ENCODE peak calls at places on chromosomes 4 and X, in seven cellular contexts. L is A172; C is lung microvascular endothelial cell; Y is mammary epithelial cell; B is naive thymus-derived CD4-positive, alpha-beta T cell; G is cardiac fibroblast; O is IMR-90. T is an unnamed sample.

GRCh38 chr4:113024373-113024772 is 25.1 kb upstream of the ANK2 start:
- DNase-seq in L (no peak), C (no peak), Y (no peak), B (no peak), G (peak; percentile 12), O (no peak), T (no peak)

GRCh38 chr4:184795214-184795844 is 30.4 kb downstream of the ACSL1 start:
- DNase-seq in L (no peak), C (peak; percentile 82), Y (no peak), B (no peak), G (peak; percentile 14), O (no peak), T (no peak)

GRCh38 chrX:96685205-96686099 is 810 bp downstream of the DIAPH2 start:
- DNase-seq in L (peak; percentile 2), C (peak; percentile 33), Y (peak; percentile 48), B (peak; percentile 9), G (peak; percentile 64), O (peak; percentile 55), T (peak; percentile 57)

GRCh38 chr4:61068745-61069144 is 131.4 kb upstream of the ADGRL3 start:
- DNase-seq in L (peak; percentile 62), C (no peak), Y (peak; percentile 32), B (no peak), G (peak; percentile 65), O (peak; percentile 15), T (no peak)

GRCh38 chrX:68695206-68695845 is 47.9 kb downstream of the STARD8 start:
- DNase-seq in L (no peak), C (no peak), Y (no peak), B (no peak), G (no peak), O (no peak), T (peak; percentile 53)

GRCh38 chr4:99815597-99816011 is 1.0 kb upstream of the DAPP1 start:
- DNase-seq in L (peak; percentile 22), C (no peak), Y (peak; percentile 100), B (no peak), G (peak; percentile 50), O (peak; percentile 20), T (peak; percentile 99)

GRCh38 chr4:16337936-16338335 is 111.7 kb upstream of the TAPT1 start:
- DNase-seq in L (no peak), C (no peak), Y (peak; percentile 76), B (no peak), G (peak; percentile 88), O (no peak), T (peak; percentile 80)

GRCh38 chrX:143945171-143945570 is 61.3 kb downstream of the UBE2NL start:
- DNase-seq in L (no peak), C (no peak), Y (peak; percentile 9), B (no peak), G (no peak), O (no peak), T (no peak)

GRCh38 chr4:109658871-109659410 is 44.3 kb downstream of the CASP6 start:
- DNase-seq in L (no peak), C (peak; percentile 70), Y (no peak), B (peak; percentile 26), G (peak; percentile 12), O (peak; percentile 6), T (no peak)

GRCh38 chrX:21978346-21978745 is 37.8 kb downstream of the SMS start:
- DNase-seq in L (no peak), C (no peak), Y (no peak), B (no peak), G (no peak), O (no peak), T (no peak)

GRCh38 chr4:5798447-5798846 is 87.4 kb downstream of the EVC start:
- DNase-seq in L (no peak), C (no peak), Y (no peak), B (no peak), G (peak; percentile 52), O (no peak), T (peak; percentile 35)

GRCh38 chr4:38179690-38180299 is 219.6 kb downstream of the PTTG2 start:
- DNase-seq in L (peak; percentile 67), C (peak; percentile 87), Y (peak; percentile 74), B (peak; percentile 79), G (peak; percentile 81), O (peak; percentile 77), T (peak; percentile 97)

GRCh38 chrX:10130354-10130753 is 26.4 kb upstream of the CLCN4 start:
- DNase-seq in L (no peak), C (no peak), Y (no peak), B (no peak), G (no peak), O (no peak), T (no peak)

GRCh38 chr4:36244257-36245084 is at the start of gene ARAP2:
- DNase-seq in L (peak; percentile 33), C (peak; percentile 0), Y (peak; percentile 77), B (peak; percentile 74), G (peak; percentile 10), O (peak; percentile 4), T (peak; percentile 88)

GRCh38 chr4:127870688-127871087 is 10.0 kb upstream of the PLK4 start:
- DNase-seq in L (peak; percentile 65), C (peak; percentile 10), Y (peak; percentile 73), B (no peak), G (peak; percentile 64), O (peak; percentile 89), T (peak; percentile 37)

GRCh38 chr4:7674706-7675105 is 240.0 kb upstream of the PSAPL1 start:
- DNase-seq in L (no peak), C (no peak), Y (no peak), B (no peak), G (no peak), O (no peak), T (no peak)

GRCh38 chr4:39621582-39621981 is 17.1 kb downstream of the SMIM14 start:
- DNase-seq in L (peak; percentile 79), C (peak; percentile 25), Y (peak; percentile 11), B (no peak), G (peak; percentile 89), O (peak; percentile 81), T (peak; percentile 83)

GRCh38 chr4:54568184-54568583 is 89.6 kb upstream of the KIT start:
- DNase-seq in L (peak; percentile 96), C (peak; percentile 3), Y (peak; percentile 67), B (no peak), G (peak; percentile 73), O (peak; percentile 83), T (peak; percentile 92)

GRCh38 chrX:108168961-108169740 is 77.6 kb downstream of the ATG4A start:
- DNase-seq in L (no peak), C (no peak), Y (no peak), B (no peak), G (no peak), O (no peak), T (no peak)

GRCh38 chr4:122548452-122548851 is 72.4 kb downstream of the IL21 start:
- DNase-seq in L (peak; percentile 39), C (no peak), Y (no peak), B (no peak), G (peak; percentile 89), O (peak; percentile 26), T (peak; percentile 20)

T was measured in kidney tubule cell.